ENCODE peak calls at places on chromosomes 4 and X, in ten cellular contexts. One of them, this sample, is unnamed.

GRCh38 chr4:138889216-138889615 is 126.4 kb upstream of the NOCT start:
- DNase-seq in cardiac muscle cell: no peak
- DNase-seq in HepG2: no peak
- DNase-seq in neural progenitor cell: no peak
- DNase-seq in psoas muscle: no peak
- DNase-seq in body of pancreas: no peak
- DNase-seq in testis: no peak
- DNase-seq in AG04450: no peak
- DNase-seq in ascending aorta: no peak
- DNase-seq in CD8-positive, alpha-beta T cell: no peak
- DNase-seq in this sample: no peak

GRCh38 chr4:8917321-8917811 is 45.7 kb upstream of the HMX1 start:
- DNase-seq in cardiac muscle cell: no peak
- DNase-seq in HepG2: no peak
- DNase-seq in neural progenitor cell: no peak
- DNase-seq in psoas muscle: no peak
- DNase-seq in body of pancreas: no peak
- DNase-seq in testis: no peak
- DNase-seq in AG04450: no peak
- DNase-seq in ascending aorta: peak; percentile 59
- DNase-seq in CD8-positive, alpha-beta T cell: peak; percentile 36
- DNase-seq in this sample: peak; percentile 11

GRCh38 chrX:21975827-21976226 is 35.3 kb downstream of the SMS start:
- DNase-seq in cardiac muscle cell: no peak
- DNase-seq in HepG2: no peak
- DNase-seq in neural progenitor cell: no peak
- DNase-seq in psoas muscle: no peak
- DNase-seq in body of pancreas: no peak
- DNase-seq in testis: no peak
- DNase-seq in AG04450: peak; percentile 54
- DNase-seq in ascending aorta: no peak
- DNase-seq in CD8-positive, alpha-beta T cell: no peak
- DNase-seq in this sample: no peak

GRCh38 chrX:81996166-81996565 is 794.3 kb downstream of the SH3BGRL start:
- DNase-seq in cardiac muscle cell: no peak
- DNase-seq in HepG2: no peak
- DNase-seq in neural progenitor cell: no peak
- DNase-seq in psoas muscle: no peak
- DNase-seq in body of pancreas: no peak
- DNase-seq in testis: no peak
- DNase-seq in AG04450: no peak
- DNase-seq in ascending aorta: no peak
- DNase-seq in CD8-positive, alpha-beta T cell: no peak
- DNase-seq in this sample: no peak

GRCh38 chr4:119099227-119099910 is 36.3 kb upstream of the MYOZ2 start:
- DNase-seq in cardiac muscle cell: no peak
- DNase-seq in HepG2: no peak
- DNase-seq in neural progenitor cell: no peak
- DNase-seq in psoas muscle: no peak
- DNase-seq in body of pancreas: no peak
- DNase-seq in testis: no peak
- DNase-seq in AG04450: peak; percentile 21
- DNase-seq in ascending aorta: no peak
- DNase-seq in CD8-positive, alpha-beta T cell: no peak
- DNase-seq in this sample: no peak

GRCh38 chr4:108851346-108851745 is 88.5 kb upstream of the ETNPPL start:
- DNase-seq in cardiac muscle cell: no peak
- DNase-seq in HepG2: no peak
- DNase-seq in neural progenitor cell: no peak
- DNase-seq in psoas muscle: no peak
- DNase-seq in body of pancreas: no peak
- DNase-seq in testis: no peak
- DNase-seq in AG04450: no peak
- DNase-seq in ascending aorta: no peak
- DNase-seq in CD8-positive, alpha-beta T cell: no peak
- DNase-seq in this sample: no peak

GRCh38 chr4:87011340-87012034 is 76.7 kb downstream of the AFF1 start:
- DNase-seq in cardiac muscle cell: peak; percentile 30
- DNase-seq in HepG2: no peak
- DNase-seq in neural progenitor cell: no peak
- DNase-seq in psoas muscle: no peak
- DNase-seq in body of pancreas: no peak
- DNase-seq in testis: no peak
- DNase-seq in AG04450: no peak
- DNase-seq in ascending aorta: no peak
- DNase-seq in CD8-positive, alpha-beta T cell: no peak
- DNase-seq in this sample: no peak

GRCh38 chr4:173424899-173425805 is 26.2 kb upstream of the SCRG1 start:
- DNase-seq in cardiac muscle cell: no peak
- DNase-seq in HepG2: no peak
- DNase-seq in neural progenitor cell: no peak
- DNase-seq in psoas muscle: no peak
- DNase-seq in body of pancreas: no peak
- DNase-seq in testis: no peak
- DNase-seq in AG04450: no peak
- DNase-seq in ascending aorta: peak; percentile 80
- DNase-seq in CD8-positive, alpha-beta T cell: no peak
- DNase-seq in this sample: no peak

GRCh38 chrX:56757327-56757726 is 28.3 kb downstream of the NBDY start:
- DNase-seq in cardiac muscle cell: no peak
- DNase-seq in HepG2: no peak
- DNase-seq in neural progenitor cell: no peak
- DNase-seq in psoas muscle: no peak
- DNase-seq in body of pancreas: no peak
- DNase-seq in testis: no peak
- DNase-seq in AG04450: no peak
- DNase-seq in ascending aorta: no peak
- DNase-seq in CD8-positive, alpha-beta T cell: no peak
- DNase-seq in this sample: no peak

GRCh38 chr4:73257995-73258667 is 467 bp downstream of the ANKRD17 start:
- DNase-seq in cardiac muscle cell: peak; percentile 60
- DNase-seq in HepG2: peak; percentile 53
- DNase-seq in neural progenitor cell: no peak
- DNase-seq in psoas muscle: no peak
- DNase-seq in body of pancreas: peak; percentile 34
- DNase-seq in testis: peak; percentile 45
- DNase-seq in AG04450: no peak
- DNase-seq in ascending aorta: no peak
- DNase-seq in CD8-positive, alpha-beta T cell: no peak
- DNase-seq in this sample: peak; percentile 44

GRCh38 chr4:84870398-84871163 is 95.9 kb downstream of the WDFY3 start:
- DNase-seq in cardiac muscle cell: no peak
- DNase-seq in HepG2: peak; percentile 9
- DNase-seq in neural progenitor cell: peak; percentile 13
- DNase-seq in psoas muscle: no peak
- DNase-seq in body of pancreas: no peak
- DNase-seq in testis: no peak
- DNase-seq in AG04450: peak; percentile 20
- DNase-seq in ascending aorta: no peak
- DNase-seq in CD8-positive, alpha-beta T cell: no peak
- DNase-seq in this sample: no peak

GRCh38 chrX:135741192-135741715 is 26.7 kb downstream of the CT45A3 start:
- DNase-seq in cardiac muscle cell: no peak
- DNase-seq in HepG2: no peak
- DNase-seq in neural progenitor cell: no peak
- DNase-seq in psoas muscle: no peak
- DNase-seq in body of pancreas: no peak
- DNase-seq in testis: no peak
- DNase-seq in AG04450: no peak
- DNase-seq in ascending aorta: no peak
- DNase-seq in CD8-positive, alpha-beta T cell: no peak
- DNase-seq in this sample: no peak

GRCh38 chrX:135737361-135738071 is 24.1 kb downstream of the CT45A1 start:
- DNase-seq in cardiac muscle cell: no peak
- DNase-seq in HepG2: no peak
- DNase-seq in neural progenitor cell: no peak
- DNase-seq in psoas muscle: no peak
- DNase-seq in body of pancreas: no peak
- DNase-seq in testis: no peak
- DNase-seq in AG04450: no peak
- DNase-seq in ascending aorta: no peak
- DNase-seq in CD8-positive, alpha-beta T cell: no peak
- DNase-seq in this sample: no peak

DNA sequence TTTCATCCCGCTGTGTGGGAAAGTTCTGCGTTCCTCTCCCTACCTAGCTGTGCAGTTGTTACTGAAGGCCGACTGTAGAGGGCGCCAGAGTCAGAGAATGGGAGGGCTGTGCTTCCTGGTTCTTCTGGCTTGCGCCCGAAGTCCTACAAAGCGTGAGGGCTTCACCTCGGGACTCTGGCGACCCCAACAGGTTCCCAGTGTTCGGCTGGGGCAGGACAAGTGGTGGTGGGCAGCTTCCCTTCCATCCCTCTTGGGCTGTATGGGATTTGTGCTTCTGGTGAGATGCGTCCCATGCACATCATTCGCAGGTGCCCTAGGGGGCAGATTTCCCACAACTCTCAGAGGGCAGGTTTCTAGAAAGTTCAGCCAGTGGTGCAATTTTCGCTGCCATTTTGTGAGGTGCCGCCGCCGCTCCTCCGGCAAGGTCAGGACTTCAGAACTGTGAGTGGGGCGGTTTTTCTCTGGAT is 27.3 kb downstream of the CT45A3 start:
- DNase-seq in cardiac muscle cell: no peak
- DNase-seq in HepG2: peak; percentile 5
- DNase-seq in neural progenitor cell: peak; percentile 5
- DNase-seq in psoas muscle: no peak
- DNase-seq in body of pancreas: peak; percentile 15
- DNase-seq in testis: peak; percentile 44
- DNase-seq in AG04450: no peak
- DNase-seq in ascending aorta: no peak
- DNase-seq in CD8-positive, alpha-beta T cell: no peak
- DNase-seq in this sample: peak; percentile 40
- H3K4me3 ChIP-seq in cardiac muscle cell: no peak overlapping the region
- H3K4me3 ChIP-seq in HepG2: no peak overlapping the region
- H3K4me3 ChIP-seq in neural progenitor cell: no peak overlapping the region
- H3K4me3 ChIP-seq in psoas muscle: no peak overlapping the region
- H3K4me3 ChIP-seq in body of pancreas: no peak overlapping the region
- H3K4me3 ChIP-seq in testis: no peak overlapping the region
- H3K4me3 ChIP-seq in AG04450: no peak overlapping the region
- H3K4me3 ChIP-seq in ascending aorta: no peak overlapping the region
- H3K4me3 ChIP-seq in CD8-positive, alpha-beta T cell: no peak overlapping the region
- H3K4me3 ChIP-seq in this sample: no peak overlapping the region

GRCh38 chrX:16712825-16713155 is 321 bp upstream of the CTPS2 start:
- DNase-seq in cardiac muscle cell: no peak
- DNase-seq in HepG2: no peak
- DNase-seq in neural progenitor cell: no peak
- DNase-seq in psoas muscle: no peak
- DNase-seq in body of pancreas: no peak
- DNase-seq in testis: no peak
- DNase-seq in AG04450: no peak
- DNase-seq in ascending aorta: no peak
- DNase-seq in CD8-positive, alpha-beta T cell: no peak
- DNase-seq in this sample: no peak
- TF ChIP-seq CTCF in cardiac muscle cell: no peak
- TF ChIP-seq CTCF in HepG2: no peak
- TF ChIP-seq CTCF in neural progenitor cell: no peak
- TF ChIP-seq CTCF in psoas muscle: no peak
- TF ChIP-seq CTCF in body of pancreas: no peak
- TF ChIP-seq CTCF in testis: no peak
- TF ChIP-seq CTCF in AG04450: no peak
- TF ChIP-seq CTCF in ascending aorta: no peak
- TF ChIP-seq CTCF in CD8-positive, alpha-beta T cell: no peak
- TF ChIP-seq CTCF in this sample: no peak

DNA sequence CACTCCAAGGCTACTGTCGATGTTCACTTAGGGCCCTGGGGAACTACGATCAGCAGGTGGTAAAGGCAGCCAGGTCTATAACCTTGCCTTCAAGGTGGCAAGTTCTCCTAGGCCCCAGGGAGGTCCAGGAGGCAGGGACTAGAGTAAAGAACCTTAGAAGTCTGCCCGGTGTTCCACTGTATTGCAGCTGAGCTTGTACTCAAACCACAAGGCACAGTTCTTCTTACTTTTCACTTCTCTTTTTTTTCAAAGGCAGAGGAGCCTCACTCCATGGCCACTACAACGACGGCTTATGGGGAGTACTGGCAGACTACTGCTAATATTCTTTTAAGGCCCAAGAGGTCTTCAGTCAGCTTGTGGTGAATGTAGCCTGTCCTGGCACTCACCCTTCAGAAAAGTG is 78.8 kb upstream of the GPR174 start:
- DNase-seq in cardiac muscle cell: no peak
- DNase-seq in HepG2: no peak
- DNase-seq in neural progenitor cell: no peak
- DNase-seq in psoas muscle: no peak
- DNase-seq in body of pancreas: no peak
- DNase-seq in testis: no peak
- DNase-seq in AG04450: no peak
- DNase-seq in ascending aorta: no peak
- DNase-seq in CD8-positive, alpha-beta T cell: no peak
- DNase-seq in this sample: no peak
- H3K9me3 ChIP-seq in cardiac muscle cell: no peaks in the 10 kb centered on the region
- H3K9me3 ChIP-seq in HepG2: peaks cover 6% of the 10 kb centered on the region
- H3K9me3 ChIP-seq in neural progenitor cell: no peaks in the 10 kb centered on the region
- H3K9me3 ChIP-seq in psoas muscle: no peaks in the 10 kb centered on the region
- H3K9me3 ChIP-seq in body of pancreas: no peaks in the 10 kb centered on the region
- H3K9me3 ChIP-seq in testis: no peaks in the 10 kb centered on the region
- H3K9me3 ChIP-seq in AG04450: no peaks in the 10 kb centered on the region
- H3K9me3 ChIP-seq in ascending aorta: no peaks in the 10 kb centered on the region
- H3K9me3 ChIP-seq in CD8-positive, alpha-beta T cell: peaks cover 2% of the 10 kb centered on the region
- H3K9me3 ChIP-seq in this sample: no peaks in the 10 kb centered on the region

DNA sequence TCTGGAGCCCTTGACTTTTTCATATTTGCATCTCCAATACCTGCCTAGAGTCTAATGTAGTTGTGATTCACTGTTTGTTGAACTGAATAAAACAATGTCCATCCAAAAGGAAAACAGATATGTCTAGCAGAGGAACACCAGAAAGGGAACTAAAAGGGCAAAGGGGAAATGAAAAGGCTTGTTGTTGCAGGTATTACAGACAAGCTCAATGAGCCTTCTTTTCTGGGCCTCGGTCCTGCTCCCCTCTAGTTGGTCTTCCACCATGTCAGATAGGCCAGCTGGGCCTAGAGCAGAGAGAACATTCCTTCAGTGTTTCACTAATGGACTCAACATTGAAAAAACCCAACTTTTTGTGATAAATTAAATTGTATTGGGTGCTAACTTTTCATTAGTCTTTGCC is 55.4 kb downstream of the ZFX start:
- DNase-seq in cardiac muscle cell: no peak
- DNase-seq in HepG2: no peak
- DNase-seq in neural progenitor cell: no peak
- DNase-seq in psoas muscle: no peak
- DNase-seq in body of pancreas: no peak
- DNase-seq in testis: no peak
- DNase-seq in AG04450: no peak
- DNase-seq in ascending aorta: no peak
- DNase-seq in CD8-positive, alpha-beta T cell: no peak
- DNase-seq in this sample: no peak
- H3K4me3 ChIP-seq in cardiac muscle cell: no peak overlapping the region
- H3K4me3 ChIP-seq in HepG2: no peak overlapping the region
- H3K4me3 ChIP-seq in neural progenitor cell: no peak overlapping the region
- H3K4me3 ChIP-seq in psoas muscle: no peak overlapping the region
- H3K4me3 ChIP-seq in body of pancreas: no peak overlapping the region
- H3K4me3 ChIP-seq in testis: no peak overlapping the region
- H3K4me3 ChIP-seq in AG04450: no peak overlapping the region
- H3K4me3 ChIP-seq in ascending aorta: no peak overlapping the region
- H3K4me3 ChIP-seq in CD8-positive, alpha-beta T cell: no peak overlapping the region
- H3K4me3 ChIP-seq in this sample: no peak overlapping the region

This sample was measured in WERI-Rb-1.